ENCODE peak calls at places on chromosomes 1 and 21, in six cellular contexts. One of them, this sample, is unnamed.

GRCh38 chr1:60017831-60018230 is 55.7 kb downstream of the C1orf87 start:
- DNase-seq in lower lobe of right lung: no peak
- DNase-seq in GM06990: no peak
- DNase-seq in nephron progenitor cell: no peak
- DNase-seq in NCI-H748 treated with DMSO at 0.1 percent for 48 hours: no peak
- DNase-seq in AG10803: no peak
- DNase-seq in this sample: no peak

GRCh38 chr21:42414928-42415769 is 11.4 kb downstream of the UBASH3A start:
- DNase-seq in lower lobe of right lung: no peak
- DNase-seq in GM06990: peak; percentile 80
- DNase-seq in nephron progenitor cell: no peak
- DNase-seq in NCI-H748 treated with DMSO at 0.1 percent for 48 hours: no peak
- DNase-seq in AG10803: no peak
- DNase-seq in this sample: peak; percentile 97

GRCh38 chr1:118118469-118118868 is 66.6 kb downstream of the SPAG17 start:
- DNase-seq in lower lobe of right lung: peak; percentile 52
- DNase-seq in GM06990: no peak
- DNase-seq in nephron progenitor cell: no peak
- DNase-seq in NCI-H748 treated with DMSO at 0.1 percent for 48 hours: no peak
- DNase-seq in AG10803: no peak
- DNase-seq in this sample: no peak

GRCh38 chr1:94773931-94774422 is 46.2 kb upstream of the SLC44A3 start:
- DNase-seq in lower lobe of right lung: no peak
- DNase-seq in GM06990: no peak
- DNase-seq in nephron progenitor cell: no peak
- DNase-seq in NCI-H748 treated with DMSO at 0.1 percent for 48 hours: no peak
- DNase-seq in AG10803: peak; percentile 62
- DNase-seq in this sample: no peak

GRCh38 chr1:201904579-201904978 is 15.9 kb downstream of the SHISA4 start:
- DNase-seq in lower lobe of right lung: no peak
- DNase-seq in GM06990: no peak
- DNase-seq in nephron progenitor cell: no peak
- DNase-seq in NCI-H748 treated with DMSO at 0.1 percent for 48 hours: no peak
- DNase-seq in AG10803: peak; percentile 95
- DNase-seq in this sample: no peak

GRCh38 chr21:37871121-37871862 is 45.0 kb downstream of the KCNJ6 start:
- DNase-seq in lower lobe of right lung: no peak
- DNase-seq in GM06990: no peak
- DNase-seq in nephron progenitor cell: no peak
- DNase-seq in NCI-H748 treated with DMSO at 0.1 percent for 48 hours: no peak
- DNase-seq in AG10803: peak; percentile 88
- DNase-seq in this sample: no peak

GRCh38 chr1:94734963-94735899 is 84.9 kb upstream of the SLC44A3 start:
- DNase-seq in lower lobe of right lung: peak; percentile 64
- DNase-seq in GM06990: no peak
- DNase-seq in nephron progenitor cell: no peak
- DNase-seq in NCI-H748 treated with DMSO at 0.1 percent for 48 hours: no peak
- DNase-seq in AG10803: peak; percentile 70
- DNase-seq in this sample: no peak

GRCh38 chr1:114077188-114077587 is 76.5 kb downstream of the SYT6 start:
- DNase-seq in lower lobe of right lung: no peak
- DNase-seq in GM06990: no peak
- DNase-seq in nephron progenitor cell: no peak
- DNase-seq in NCI-H748 treated with DMSO at 0.1 percent for 48 hours: no peak
- DNase-seq in AG10803: no peak
- DNase-seq in this sample: no peak

GRCh38 chr21:45151484-45152115 is 77.2 kb downstream of the ADARB1 start:
- DNase-seq in lower lobe of right lung: no peak
- DNase-seq in GM06990: no peak
- DNase-seq in nephron progenitor cell: no peak
- DNase-seq in NCI-H748 treated with DMSO at 0.1 percent for 48 hours: no peak
- DNase-seq in AG10803: no peak
- DNase-seq in this sample: no peak

GRCh38 chr1:23701310-23701709 is 9.7 kb downstream of the RPL11 start:
- DNase-seq in lower lobe of right lung: no peak
- DNase-seq in GM06990: no peak
- DNase-seq in nephron progenitor cell: no peak
- DNase-seq in NCI-H748 treated with DMSO at 0.1 percent for 48 hours: no peak
- DNase-seq in AG10803: no peak
- DNase-seq in this sample: no peak

GRCh38 chr1:201745023-201745422 is 83.9 kb upstream of the IPO9 start:
- DNase-seq in lower lobe of right lung: no peak
- DNase-seq in GM06990: no peak
- DNase-seq in nephron progenitor cell: no peak
- DNase-seq in NCI-H748 treated with DMSO at 0.1 percent for 48 hours: no peak
- DNase-seq in AG10803: peak; percentile 79
- DNase-seq in this sample: no peak

GRCh38 chr1:116741781-116742565 is 12.3 kb upstream of the CD2 start:
- DNase-seq in lower lobe of right lung: no peak
- DNase-seq in GM06990: no peak
- DNase-seq in nephron progenitor cell: no peak
- DNase-seq in NCI-H748 treated with DMSO at 0.1 percent for 48 hours: no peak
- DNase-seq in AG10803: no peak
- DNase-seq in this sample: no peak

GRCh38 chr1:115230281-115230680 is 107.8 kb downstream of the NGF start:
- DNase-seq in lower lobe of right lung: no peak
- DNase-seq in GM06990: no peak
- DNase-seq in nephron progenitor cell: no peak
- DNase-seq in NCI-H748 treated with DMSO at 0.1 percent for 48 hours: no peak
- DNase-seq in AG10803: no peak
- DNase-seq in this sample: no peak

GRCh38 chr1:108692724-108693655 is 880 bp downstream of the PRPF38B start:
- DNase-seq in lower lobe of right lung: peak; percentile 52
- DNase-seq in GM06990: peak; percentile 63
- DNase-seq in nephron progenitor cell: peak; percentile 27
- DNase-seq in NCI-H748 treated with DMSO at 0.1 percent for 48 hours: peak; percentile 66
- DNase-seq in AG10803: peak; percentile 69
- DNase-seq in this sample: peak; percentile 31

GRCh38 chr1:241265428-241265827 is 91.6 kb downstream of the RGS7 start:
- DNase-seq in lower lobe of right lung: no peak
- DNase-seq in GM06990: no peak
- DNase-seq in nephron progenitor cell: no peak
- DNase-seq in NCI-H748 treated with DMSO at 0.1 percent for 48 hours: no peak
- DNase-seq in AG10803: no peak
- DNase-seq in this sample: no peak

GRCh38 chr1:63969461-63969893 is 195.7 kb downstream of the ROR1 start:
- DNase-seq in lower lobe of right lung: no peak
- DNase-seq in GM06990: no peak
- DNase-seq in nephron progenitor cell: no peak
- DNase-seq in NCI-H748 treated with DMSO at 0.1 percent for 48 hours: no peak
- DNase-seq in AG10803: no peak
- DNase-seq in this sample: no peak

This sample was measured in GM12878.